ENCODE peak calls at places on chromosomes 4 and X, in seven cellular contexts. E, Q, V, M, I, Y and T are unnamed samples.

GRCh38 chr4:68615699-68616422 is 39.7 kb upstream of the UGT2B17 start:
- DNase-seq in E (no peak), Q (no peak), V (no peak), M (no peak), I (no peak), Y (no peak), T (no peak)

GRCh38 chr4:153234923-153235322 is 30.7 kb downstream of the TRIM2 start:
- DNase-seq in E (no peak), Q (no peak), V (no peak), M (peak), I (no peak), Y (no peak), T (peak)

GRCh38 chrX:10111364-10112148 is 45.2 kb upstream of the CLCN4 start:
- DNase-seq in E (peak), Q (no peak), V (peak), M (no peak), I (no peak), Y (no peak), T (peak)

GRCh38 chr4:17941731-17942130 is 79.8 kb downstream of the LCORL start:
- DNase-seq in E (no peak), Q (no peak), V (no peak), M (no peak), I (no peak), Y (no peak), T (no peak)

GRCh38 chr4:169621754-169622481 is 1.5 kb downstream of the CLCN3 start:
- DNase-seq in E (no peak), Q (no peak), V (no peak), M (peak), I (no peak), Y (no peak), T (peak)

GRCh38 chrX:150238656-150239382 is 124.3 kb upstream of the MAMLD1 start:
- DNase-seq in E (no peak), Q (no peak), V (no peak), M (no peak), I (no peak), Y (no peak), T (no peak)

GRCh38 chr4:145909773-145910172 is 28.9 kb downstream of the ZNF827 start:
- DNase-seq in E (no peak), Q (no peak), V (no peak), M (no peak), I (no peak), Y (no peak), T (no peak)

GRCh38 chr4:173370130-173370476 is 651 bp upstream of the SAP30 start:
- DNase-seq in E (peak), Q (peak), V (peak), M (no peak), I (no peak), Y (peak), T (no peak)

GRCh38 chrX:140132937-140133336 is 167.6 kb upstream of the CXorf66 start:
- DNase-seq in E (no peak), Q (no peak), V (no peak), M (no peak), I (no peak), Y (no peak), T (no peak)

GRCh38 chrX:17291141-17291900 is 83.7 kb upstream of the NHS start:
- DNase-seq in E (no peak), Q (no peak), V (no peak), M (no peak), I (no peak), Y (no peak), T (no peak)

GRCh38 chr4:23942491-23942890 is 52.6 kb upstream of the PPARGC1A start:
- DNase-seq in E (no peak), Q (no peak), V (no peak), M (no peak), I (no peak), Y (no peak), T (no peak)

GRCh38 chrX:68829594-68830485 is 1.0 kb downstream of the EFNB1 start:
- DNase-seq in E (no peak), Q (no peak), V (peak), M (peak), I (no peak), Y (peak), T (peak)

GRCh38 chr4:52588097-52588496 is 71.0 kb downstream of the USP46 start:
- DNase-seq in E (peak), Q (no peak), V (peak), M (peak), I (peak), Y (peak), T (peak)

GRCh38 chrX:44178271-44178670 is 165.2 kb downstream of the EFHC2 start:
- DNase-seq in E (no peak), Q (no peak), V (no peak), M (no peak), I (no peak), Y (no peak), T (no peak)

GRCh38 chr4:180134116-180134866 is 2108.9 kb upstream of the TENM3 start:
- DNase-seq in E (no peak), Q (no peak), V (no peak), M (peak), I (no peak), Y (no peak), T (no peak)

GRCh38 chrX:53073115-53073581 is 9.0 kb upstream of the TSPYL2 start:
- DNase-seq in E (no peak), Q (peak), V (no peak), M (no peak), I (no peak), Y (no peak), T (no peak)

GRCh38 chr4:17695341-17695740 is 80.9 kb downstream of the MED28 start:
- DNase-seq in E (no peak), Q (no peak), V (no peak), M (no peak), I (no peak), Y (no peak), T (no peak)

GRCh38 chr4:21191304-21191703 is 491.0 kb downstream of the PACRGL start:
- DNase-seq in E (no peak), Q (no peak), V (no peak), M (no peak), I (no peak), Y (no peak), T (no peak)

GRCh38 chr4:7761720-7762119 is 177.9 kb downstream of the AFAP1 start:
- DNase-seq in E (peak), Q (peak), V (peak), M (no peak), I (peak), Y (peak), T (peak)

GRCh38 chrX:155888139-155888538 is 7.0 kb downstream of the VAMP7 start:
- DNase-seq in E (no peak), Q (no peak), V (no peak), M (peak), I (no peak), Y (no peak), T (peak)